ENCODE peak calls at places on chromosome 13, in six cellular contexts. L is choroid plexus epithelial cell, G is nephron progenitor cell, F is BJ, V is Peyer's patch, M is heart left ventricle. Q is an unnamed sample.

GRCh38 chr13:98449273-98449672 is 127.6 kb downstream of the STK24 start:
- DNase-seq in L (no peak), G (no peak), F (no peak), V (no peak), M (no peak), Q (no peak)

GRCh38 chr13:68254151-68254550 is 1024.0 kb upstream of the PCDH9 start:
- DNase-seq in L (peak; percentile 5), G (no peak), F (no peak), V (no peak), M (no peak), Q (no peak)

GRCh38 chr13:25241007-25241406 is 46.3 kb downstream of the MTMR6 start:
- DNase-seq in L (no peak), G (no peak), F (no peak), V (no peak), M (no peak), Q (no peak)

GRCh38 chr13:112242777-112243176 is 133.4 kb upstream of the SPACA7 start:
- DNase-seq in L (no peak), G (no peak), F (no peak), V (no peak), M (no peak), Q (no peak)

GRCh38 chr13:42895781-42896180 is 96.3 kb downstream of the EPSTI1 start:
- DNase-seq in L (no peak), G (no peak), F (no peak), V (no peak), M (no peak), Q (no peak)

GRCh38 chr13:70117506-70117905 is 9.3 kb upstream of the KLHL1 start:
- DNase-seq in L (no peak), G (no peak), F (no peak), V (no peak), M (no peak), Q (no peak)

GRCh38 chr13:36105726-36106125 is 25.5 kb downstream of the DCLK1 start:
- DNase-seq in L (no peak), G (no peak), F (no peak), V (no peak), M (no peak), Q (no peak)

GRCh38 chr13:42561752-42562467 is 12.0 kb upstream of the TNFSF11 start:
- DNase-seq in L (no peak), G (no peak), F (no peak), V (no peak), M (no peak), Q (no peak)

GRCh38 chr13:44921931-44922758 is 67.1 kb downstream of the NUFIP1 start:
- DNase-seq in L (peak; percentile 98), G (no peak), F (peak; percentile 81), V (no peak), M (peak; percentile 53), Q (peak; percentile 24)

GRCh38 chr13:82330499-82330898 is 1551.8 kb downstream of the SLITRK1 start:
- DNase-seq in L (peak; percentile 61), G (no peak), F (no peak), V (no peak), M (no peak), Q (no peak)

GRCh38 chr13:91817250-91817649 is 418.8 kb downstream of the GPC5 start:
- DNase-seq in L (peak; percentile 47), G (no peak), F (no peak), V (no peak), M (no peak), Q (no peak)

GRCh38 chr13:30193279-30194234 is 113.8 kb downstream of the KATNAL1 start:
- DNase-seq in L (no peak), G (no peak), F (no peak), V (no peak), M (no peak), Q (no peak)

GRCh38 chr13:103839460-103839859 is 773.2 kb upstream of the SLC10A2 start:
- DNase-seq in L (no peak), G (no peak), F (no peak), V (no peak), M (no peak), Q (no peak)

GRCh38 chr13:114067886-114068722 is 64.3 kb downstream of the RASA3 start:
- DNase-seq in L (no peak), G (no peak), F (no peak), V (peak; percentile 80), M (peak; percentile 29), Q (no peak)

GRCh38 chr13:42533336-42533591 is 40.7 kb upstream of the TNFSF11 start:
- DNase-seq in L (no peak), G (no peak), F (no peak), V (no peak), M (no peak), Q (no peak)

GRCh38 chr13:29520671-29521070 is 74.8 kb downstream of the SLC7A1 start:
- DNase-seq in L (peak; percentile 92), G (no peak), F (peak; percentile 73), V (no peak), M (no peak), Q (no peak)

GRCh38 chr13:112556600-112556999 is 31.4 kb downstream of the TUBGCP3 start:
- DNase-seq in L (no peak), G (no peak), F (no peak), V (no peak), M (no peak), Q (no peak)

GRCh38 chr13:29758591-29759114 is 91.8 kb downstream of the UBL3 start:
- DNase-seq in L (peak; percentile 13), G (no peak), F (no peak), V (peak; percentile 55), M (no peak), Q (peak; percentile 34)

GRCh38 chr13:24727731-24728601 is 36.0 kb upstream of the RNF17 start:
- DNase-seq in L (peak; percentile 96), G (peak; percentile 57), F (peak; percentile 10), V (peak; percentile 60), M (peak; percentile 65), Q (peak; percentile 66)

GRCh38 chr13:75838366-75839017 is 202.4 kb downstream of the LMO7 start:
- DNase-seq in L (no peak), G (no peak), F (no peak), V (no peak), M (no peak), Q (no peak)

GRCh38 chr13:43388282-43389034 is 365.1 kb downstream of the DNAJC15 start:
- DNase-seq in L (no peak), G (no peak), F (no peak), V (no peak), M (no peak), Q (peak; percentile 27)

GRCh38 chr13:31101511-31102170 is 60.1 kb downstream of the HSPH1 start:
- DNase-seq in L (no peak), G (no peak), F (no peak), V (no peak), M (peak; percentile 75), Q (no peak)

GRCh38 chr13:45315520-45316167 is 25.3 kb downstream of the TPT1 start:
- DNase-seq in L (no peak), G (no peak), F (no peak), V (no peak), M (peak; percentile 35), Q (no peak)

GRCh38 chr13:43058318-43058674 is 34.9 kb downstream of the DNAJC15 start:
- DNase-seq in L (peak; percentile 73), G (no peak), F (peak; percentile 79), V (no peak), M (peak; percentile 52), Q (peak; percentile 82)

GRCh38 chr13:36163809-36164308 is 32.7 kb upstream of the DCLK1 start:
- DNase-seq in L (peak; percentile 98), G (peak; percentile 10), F (peak; percentile 72), V (no peak), M (peak; percentile 80), Q (no peak)

GRCh38 chr13:77048592-77048991 is 21.6 kb upstream of the FBXL3 start:
- DNase-seq in L (peak; percentile 13), G (no peak), F (no peak), V (no peak), M (no peak), Q (no peak)

GRCh38 chr13:77571956-77572355 is 36.5 kb downstream of the SCEL start:
- DNase-seq in L (no peak), G (no peak), F (no peak), V (no peak), M (no peak), Q (no peak)

GRCh38 chr13:37811441-37811840 is 58.1 kb downstream of the TRPC4 start:
- DNase-seq in L (peak; percentile 81), G (no peak), F (no peak), V (no peak), M (no peak), Q (no peak)

GRCh38 chr13:37806666-37807065 is 62.9 kb downstream of the TRPC4 start:
- DNase-seq in L (no peak), G (peak; percentile 1), F (no peak), V (no peak), M (no peak), Q (no peak)
- TF ChIP-seq CTCF in L (peak; percentile 25), G (no peak), F (no peak), V (no peak), M (no peak), Q (no peak)

GRCh38 chr13:94073006-94073744 is 406.3 kb downstream of the DCT start:
- DNase-seq in L (peak; percentile 86), G (no peak), F (peak; percentile 57), V (no peak), M (no peak), Q (no peak)
- TF ChIP-seq CTCF in L (peak; percentile 5), G (no peak), F (no peak), V (no peak), M (no peak), Q (no peak)

DNA sequence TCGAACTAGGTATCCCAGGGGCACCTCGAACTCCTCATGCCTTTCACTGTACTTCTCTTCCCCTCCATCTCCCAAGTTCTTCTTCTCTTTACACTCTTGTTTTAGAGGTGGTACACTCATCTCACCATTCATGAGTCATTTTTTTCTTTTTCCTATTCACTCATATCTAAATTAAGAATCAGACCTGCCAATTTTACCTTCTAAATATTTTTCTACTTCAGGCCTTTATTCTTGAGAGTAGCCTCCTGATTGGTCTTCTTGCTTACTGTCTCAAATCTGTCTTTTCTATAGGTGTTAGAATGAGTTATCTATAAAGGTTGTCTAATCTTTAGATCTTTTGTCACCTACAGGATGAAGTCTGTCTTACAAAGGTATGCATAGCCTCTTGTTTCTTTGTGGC is 20.7 kb downstream of the TDRD3 start:
- DNase-seq in L (no peak), G (no peak), F (no peak), V (no peak), M (no peak), Q (no peak)
- TF ChIP-seq CTCF in L (no peak), G (no peak), F (no peak), V (no peak), M (no peak), Q (no peak)

DNA sequence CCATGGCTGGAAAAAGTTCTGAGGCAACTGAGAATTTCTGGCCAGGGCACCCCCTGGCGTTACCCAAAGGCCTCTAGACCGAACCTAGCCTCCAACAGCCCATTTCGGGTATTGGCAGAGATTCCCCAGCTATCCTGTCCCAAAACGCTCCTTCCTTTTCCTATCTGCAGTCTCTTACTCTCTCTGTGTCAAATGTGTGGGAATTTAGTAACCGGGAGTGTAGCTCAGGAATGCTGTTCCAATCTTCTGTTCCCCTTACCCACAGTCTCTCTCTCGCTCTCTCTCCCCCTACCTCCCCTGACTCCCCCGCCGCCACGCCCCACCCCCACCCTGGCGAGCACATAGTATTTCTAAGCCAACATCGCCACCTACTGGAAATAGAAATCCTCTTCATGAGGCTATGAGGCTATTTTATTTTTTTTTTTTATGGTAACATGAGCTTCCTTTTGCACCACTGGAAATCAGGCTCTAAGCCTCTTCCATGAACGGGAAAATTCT is 27.0 kb downstream of the OXGR1 start:
- DNase-seq in L (peak; percentile 4), G (no peak), F (no peak), V (no peak), M (no peak), Q (no peak)
- TF ChIP-seq CTCF in L (no peak), G (no peak), F (no peak), V (no peak), M (no peak), Q (no peak)

GRCh38 chr13:80341098-80341701 is at the start of gene SPRY2:
- DNase-seq in L (peak; percentile 97), G (peak; percentile 92), F (peak; percentile 70), V (peak; percentile 65), M (peak; percentile 96), Q (peak; percentile 75)
- TF ChIP-seq CTCF in L (no peak), G (no peak), F (no peak), V (peak; percentile 50), M (peak; percentile 28), Q (no peak)

Q was measured in Calu3.